ENCODE peak calls at places on chromosomes 4 and X, in eight cellular contexts. T is body of pancreas, P is GM12865, U is PC-9, E is tibial artery, X is astrocyte of the spinal cord, H is lower leg skin, W is heart left ventricle. K is an unnamed sample.

GRCh38 chr4:13922459-13922858 is 294.9 kb upstream of the BOD1L1 start:
- DNase-seq in W (no peak), X (no peak), P (peak), E (no peak), T (no peak), U (no peak), H (no peak), K (no peak)

GRCh38 chrX:68988865-68989264 is 160.0 kb downstream of the EFNB1 start:
- DNase-seq in T (no peak), X (no peak), W (no peak), U (no peak), E (no peak), P (no peak), H (no peak), K (no peak)

GRCh38 chr4:149264093-149264733 is 551.4 kb downstream of the IQCM start:
- DNase-seq in U (no peak), E (no peak), W (no peak), P (peak), H (no peak), T (no peak), X (peak), K (peak)

GRCh38 chr4:82044141-82044993 is 329.4 kb downstream of the HNRNPD start:
- DNase-seq in U (no peak), X (peak), W (peak), P (no peak), E (peak), T (peak), H (peak), K (peak)

GRCh38 chrX:30283456-30284200 is 25.6 kb downstream of the NR0B1 start:
- DNase-seq in H (no peak), E (no peak), X (peak), U (peak), T (no peak), P (no peak), W (no peak), K (no peak)

GRCh38 chr4:40502220-40502619 is 127.4 kb downstream of the RBM47 start:
- DNase-seq in X (no peak), T (no peak), E (no peak), U (no peak), P (no peak), H (no peak), W (no peak), K (no peak)

GRCh38 chr4:84726356-84726755 is 143.4 kb downstream of the CDS1 start:
- DNase-seq in W (no peak), X (no peak), P (no peak), T (no peak), E (no peak), U (no peak), H (no peak), K (no peak)

GRCh38 chrX:130170752-130171445 is 863 bp upstream of the RAB33A start:
- DNase-seq in H (no peak), W (peak), U (no peak), P (peak), T (no peak), E (peak), X (no peak), K (no peak)

GRCh38 chrX:2485460-2485753 is 15.4 kb downstream of the DHRSX start:
- DNase-seq in U (no peak), P (no peak), E (no peak), W (no peak), H (no peak), T (no peak), X (no peak), K (no peak)

GRCh38 chr4:38663801-38664703 is at the start of gene KLF3:
- DNase-seq in W (peak), X (peak), P (peak), T (peak), H (peak), E (peak), U (peak), K (peak)

GRCh38 chrX:53656845-53657244 is 29.7 kb downstream of the HUWE1 start:
- DNase-seq in X (no peak), H (no peak), W (no peak), U (no peak), T (no peak), P (no peak), E (no peak), K (no peak)

GRCh38 chr4:67273676-67274075 is 271.6 kb downstream of the CENPC start:
- DNase-seq in U (no peak), P (no peak), W (no peak), E (no peak), H (no peak), T (no peak), X (no peak), K (no peak)

GRCh38 chr4:182207806-182208483 is 35.3 kb upstream of the TENM3 start:
- DNase-seq in T (no peak), X (peak), P (no peak), E (no peak), U (no peak), W (no peak), H (no peak), K (peak)

GRCh38 chr4:186189656-186190055 is 1.7 kb upstream of the CYP4V2 start:
- DNase-seq in X (no peak), H (no peak), U (no peak), E (no peak), T (no peak), W (no peak), P (no peak), K (no peak)

GRCh38 chr4:83558693-83559092 is 22.8 kb downstream of the GPAT3 start:
- DNase-seq in X (peak), W (no peak), H (no peak), E (no peak), U (no peak), P (no peak), T (no peak), K (no peak)

GRCh38 chr4:101763576-101763975 is 27.0 kb upstream of the BANK1 start:
- DNase-seq in E (no peak), T (no peak), P (no peak), U (no peak), H (no peak), X (no peak), W (no peak), K (no peak)

GRCh38 chrX:21960569-21960968 is 20.1 kb downstream of the SMS start:
- DNase-seq in H (no peak), T (no peak), U (no peak), P (no peak), X (no peak), E (no peak), W (no peak), K (no peak)

GRCh38 chrX:70452143-70452733 is 7.6 kb downstream of the DLG3 start:
- DNase-seq in W (peak), E (peak), U (peak), X (no peak), H (no peak), T (peak), P (peak), K (peak)

GRCh38 chrX:17707731-17708130 is 29.6 kb upstream of the SCML1 start:
- DNase-seq in P (no peak), E (no peak), H (no peak), X (no peak), W (no peak), U (no peak), T (no peak), K (no peak)

GRCh38 chrX:17616936-17617335 is 120.4 kb upstream of the SCML1 start:
- DNase-seq in P (no peak), T (no peak), X (no peak), H (no peak), E (no peak), W (no peak), U (no peak), K (no peak)

GRCh38 chr4:22129454-22130075 is 181.0 kb upstream of the KCNIP4 start:
- DNase-seq in W (no peak), E (no peak), H (no peak), P (peak), U (no peak), T (peak), X (peak), K (peak)

GRCh38 chr4:105306158-105306781 is 159.6 kb downstream of the TET2 start:
- DNase-seq in H (no peak), E (no peak), U (no peak), P (peak), T (no peak), W (no peak), X (no peak), K (no peak)

GRCh38 chr4:145044341-145044740 is 53.7 kb downstream of the ANAPC10 start:
- DNase-seq in H (no peak), U (no peak), X (peak), W (no peak), P (no peak), E (no peak), T (no peak), K (no peak)

GRCh38 chr4:4408132-4408523 is 21.2 kb downstream of the NSG1 start:
- DNase-seq in U (no peak), T (no peak), X (no peak), H (no peak), E (no peak), W (no peak), P (no peak), K (no peak)

GRCh38 chrX:46572295-46572936 is 1.1 kb upstream of the CHST7 start:
- DNase-seq in U (no peak), T (no peak), E (no peak), H (no peak), W (no peak), X (no peak), P (peak), K (no peak)

GRCh38 chr4:124940387-124940786 is 227.9 kb upstream of the ANKRD50 start:
- DNase-seq in E (no peak), H (no peak), P (no peak), U (peak), W (no peak), X (peak), T (no peak), K (no peak)

GRCh38 chr4:103018391-103019318 is 850 bp downstream of the SLC9B1 start:
- DNase-seq in W (peak), P (peak), H (no peak), E (peak), T (peak), U (no peak), X (no peak), K (peak)

GRCh38 chrX:19893722-19894121 is 6.3 kb upstream of the SH3KBP1 start:
- DNase-seq in X (peak), E (no peak), H (no peak), P (no peak), T (no peak), U (peak), W (no peak), K (no peak)

GRCh38 chrX:13778916-13779315 is 38.0 kb downstream of the GPM6B start:
- DNase-seq in U (no peak), E (no peak), H (no peak), P (no peak), W (no peak), T (no peak), X (peak), K (no peak)

GRCh38 chr4:141636077-141636770 is at the start of gene IL15:
- DNase-seq in P (peak), E (peak), T (peak), W (peak), U (peak), X (peak), H (peak), K (peak)

GRCh38 chr4:89245459-89245858 is 62.1 kb downstream of the GPRIN3 start:
- DNase-seq in W (no peak), H (no peak), T (peak), U (no peak), X (no peak), E (no peak), P (no peak), K (peak)

GRCh38 chr4:57691370-57691769 is 581.2 kb upstream of the IGFBP7 start:
- DNase-seq in X (no peak), T (no peak), W (no peak), P (no peak), U (no peak), H (no peak), E (no peak), K (no peak)

GRCh38 chr4:183600189-183600685 is 58.7 kb downstream of the RWDD4 start:
- DNase-seq in U (no peak), X (no peak), P (peak), E (no peak), H (no peak), T (no peak), W (no peak), K (no peak)

GRCh38 chrX:107576392-107576791 is 51.9 kb upstream of the PRPS1 start:
- DNase-seq in W (no peak), H (no peak), U (no peak), P (no peak), X (no peak), E (no peak), T (peak), K (no peak)

GRCh38 chr4:73417973-73418372 is 13.9 kb downstream of the ALB start:
- DNase-seq in E (no peak), X (peak), W (no peak), P (no peak), T (no peak), U (no peak), H (no peak), K (no peak)

DNA sequence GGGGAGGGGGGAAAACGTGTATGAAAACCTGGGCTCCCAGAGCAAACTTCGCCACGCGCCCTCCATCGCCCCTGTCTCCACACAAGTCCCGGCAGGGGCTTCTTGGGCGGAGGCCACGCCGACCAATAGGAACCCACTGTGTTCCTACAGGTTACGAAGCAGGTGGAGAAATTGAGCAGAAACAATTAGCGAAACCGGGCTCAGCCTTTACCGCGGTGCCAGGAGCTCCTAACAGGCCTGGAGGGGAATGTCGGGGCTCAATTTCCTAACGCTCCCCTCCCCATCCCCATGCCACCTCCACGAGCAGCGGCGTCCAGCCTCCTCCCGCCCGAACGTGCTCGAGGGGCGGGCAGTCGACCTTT is 582 bp upstream of the KIT start:
- DNase-seq in T (no peak), H (no peak), X (no peak), E (no peak), U (no peak), P (no peak), W (no peak), K (no peak)
- H3K4me3 ChIP-seq in T (no peak), H (peak), X (peak), E (peak), U (no peak), P (no peak), W (peak), K (peak)

DNA sequence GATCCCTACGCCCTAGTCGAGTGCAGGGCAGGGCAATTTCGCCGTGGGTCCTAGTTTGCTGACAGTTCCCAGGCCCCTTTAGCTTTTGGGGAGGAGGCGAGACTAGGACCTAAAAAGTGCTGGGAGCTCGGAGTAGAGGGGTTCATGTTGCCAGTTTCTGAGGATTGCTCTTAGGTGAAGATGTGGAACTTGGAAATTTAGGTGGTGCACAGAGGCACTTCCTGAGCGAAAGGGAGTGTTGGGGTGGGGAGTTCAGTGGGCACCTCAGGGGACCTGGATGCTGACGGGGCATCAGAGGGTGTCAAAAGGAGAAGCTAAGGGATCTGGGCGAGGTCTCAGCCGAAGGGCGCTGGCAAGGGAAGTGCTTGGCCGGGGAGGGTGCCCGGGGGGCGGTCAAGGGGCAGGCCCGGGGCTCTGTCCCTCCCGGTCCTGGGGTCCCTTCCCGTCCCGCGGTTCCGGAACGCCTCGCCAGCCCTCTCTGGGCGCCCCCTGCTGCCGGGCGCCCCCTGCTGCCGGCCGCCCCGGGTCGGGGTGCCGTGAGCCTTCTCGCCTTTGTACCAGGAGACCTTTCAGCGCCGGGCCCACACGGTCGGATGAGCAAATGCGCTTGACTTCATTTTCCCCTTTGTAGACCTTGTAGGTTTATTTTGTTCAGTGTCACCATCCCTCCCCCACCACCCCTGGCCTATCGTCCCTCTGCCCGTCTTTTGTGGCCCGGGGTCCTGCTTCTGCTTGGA is 3.0 kb upstream of the PHOX2B start:
- DNase-seq in X (no peak), U (no peak), T (no peak), H (no peak), P (no peak), W (no peak), E (no peak), K (no peak)
- H3K4me3 ChIP-seq in X (no peak), U (no peak), T (no peak), H (no peak), P (no peak), W (no peak), E (no peak), K (no peak)

DNA sequence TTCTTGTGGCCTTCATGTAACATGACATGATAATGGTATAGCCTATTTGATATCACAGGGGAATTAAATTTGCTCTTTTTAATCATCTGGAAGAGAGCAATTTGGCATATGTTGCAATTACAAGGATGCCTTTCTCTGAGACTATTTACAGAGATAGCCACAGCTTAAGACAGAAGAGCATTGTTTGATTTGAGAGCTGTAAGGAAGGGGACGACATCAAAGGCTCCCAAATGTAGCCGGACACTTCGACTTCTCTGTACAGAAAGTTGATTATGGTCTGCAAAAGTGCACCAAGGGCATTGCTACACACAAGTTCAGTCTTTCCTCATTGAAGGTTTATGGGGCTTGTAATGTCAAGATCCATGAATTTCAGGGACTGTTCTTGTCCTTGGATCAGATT is 654.0 kb upstream of the LCORL start:
- DNase-seq in E (no peak), P (no peak), T (no peak), H (no peak), W (no peak), U (no peak), X (no peak), K (no peak)
- H3K4me3 ChIP-seq in E (no peak), P (no peak), T (no peak), H (no peak), W (no peak), U (no peak), X (no peak), K (no peak)

GRCh38 chr4:111028829-111029228 is 406.0 kb upstream of the PITX2 start:
- DNase-seq in T (no peak), E (no peak), W (no peak), U (no peak), P (no peak), H (no peak), X (no peak), K (no peak)

GRCh38 chr4:111031180-111031579 is 408.3 kb upstream of the PITX2 start:
- DNase-seq in E (no peak), U (no peak), W (no peak), X (no peak), P (no peak), H (no peak), T (no peak), K (no peak)

DNA sequence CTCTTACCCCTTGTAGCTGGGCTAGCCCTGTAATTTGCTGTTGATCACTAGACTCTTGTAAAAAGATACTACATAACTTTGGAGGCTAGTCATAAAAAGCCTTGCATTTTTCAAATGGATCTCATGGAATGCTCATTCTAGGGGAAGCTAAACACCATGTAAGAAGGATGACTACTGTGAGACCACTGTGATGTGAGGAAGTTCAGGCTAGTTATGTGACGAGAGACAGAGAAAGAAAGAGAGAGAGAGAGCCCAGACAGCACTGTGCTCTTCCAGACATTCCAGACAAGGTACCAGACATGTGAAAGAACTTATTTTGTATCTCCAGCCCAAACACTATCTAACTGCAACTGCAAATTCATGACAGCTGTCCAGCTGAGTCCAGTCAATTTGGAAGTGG is 404.6 kb upstream of the PITX2 start:
- DNase-seq in U (no peak), H (no peak), T (no peak), X (peak), E (no peak), P (no peak), W (no peak), K (no peak)
- H3K4me3 ChIP-seq in U (no peak), H (no peak), T (no peak), X (no peak), E (no peak), P (no peak), W (no peak), K (no peak)

DNA sequence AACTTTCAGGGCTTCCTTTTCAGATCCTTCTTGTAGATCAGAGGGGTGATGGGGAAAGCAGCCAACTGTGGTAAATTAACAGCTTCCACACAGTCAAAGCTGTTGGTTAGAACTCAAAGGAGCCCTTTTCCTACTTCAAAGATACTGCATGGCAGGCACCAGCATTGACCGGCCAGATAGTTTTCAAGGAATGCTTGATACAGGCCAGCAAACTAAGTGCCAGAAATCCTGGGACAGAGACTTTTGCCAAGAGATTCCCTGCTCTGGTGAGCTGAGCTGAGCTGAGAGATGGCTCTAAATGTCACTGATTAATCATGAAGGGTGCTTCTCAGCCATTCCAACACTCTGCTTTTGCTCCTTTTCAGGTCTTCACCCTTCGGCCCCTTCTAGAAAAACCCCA is 131.5 kb upstream of the MED14 start:
- DNase-seq in P (no peak), T (no peak), U (no peak), W (peak), X (peak), H (no peak), E (no peak), K (no peak)
- H3K4me3 ChIP-seq in P (no peak), T (no peak), U (no peak), W (no peak), X (no peak), H (no peak), E (no peak), K (no peak)

K was measured in small intestine.